ENCODE peak calls at places on chromosomes 3 and 15, in seven cellular contexts. M is ELR; G is iris pigment epithelial cell; S is H9; L is RPMI8226; B is activated T-helper 1 cell treated with anti-CD3 and anti-CD28 coated beads, Interleukin-12 subunit alpha, Interleukin-12 subunit beta, Interleukin-2, Interleukin-4 antibody, amounts not matched to agents 30 ng/mL and 10 ng/mL and 1 ng/mL, durations not matched to agents 14 hours and 24 hours and 36 hours; D is ecto neural progenitor cell. F is an unnamed sample.

GRCh38 chr3:2354702-2355101 is 256.0 kb downstream of the CNTN4 start:
- DNase-seq in M (no peak), G (peak; percentile 35), S (peak; percentile 43), L (no peak), B (no peak), D (no peak), F (no peak)

GRCh38 chr3:24042879-24043567 is 97.9 kb downstream of the NR1D2 start:
- DNase-seq in M (no peak), G (peak; percentile 1), S (no peak), L (no peak), B (no peak), D (no peak), F (no peak)

GRCh38 chr3:133991209-133991608 is 38.5 kb downstream of the SLCO2A1 start:
- DNase-seq in M (peak; percentile 35), G (no peak), S (no peak), L (no peak), B (no peak), D (no peak), F (peak; percentile 11)

GRCh38 chr15:52417501-52417900 is 111.2 kb downstream of the MYO5A start:
- DNase-seq in M (peak; percentile 79), G (peak; percentile 15), S (no peak), L (no peak), B (no peak), D (no peak), F (peak; percentile 75)

GRCh38 chr15:99732711-99733267 is 448 bp downstream of the LYSMD4 start:
- DNase-seq in M (peak; percentile 20), G (no peak), S (no peak), L (peak; percentile 27), B (no peak), D (no peak), F (peak; percentile 23)

GRCh38 chr3:62277470-62277869 is 95.9 kb downstream of the FEZF2 start:
- DNase-seq in M (no peak), G (no peak), S (no peak), L (no peak), B (no peak), D (no peak), F (no peak)

GRCh38 chr3:20480771-20481170 is 294.8 kb upstream of the SGO1 start:
- DNase-seq in M (no peak), G (peak; percentile 3), S (no peak), L (no peak), B (no peak), D (no peak), F (no peak)

GRCh38 chr3:59192473-59192872 is 142.6 kb upstream of the CFAP20DC start:
- DNase-seq in M (peak; percentile 25), G (peak; percentile 73), S (no peak), L (no peak), B (no peak), D (no peak), F (peak; percentile 94)

GRCh38 chr15:66269326-66270090 is 16.0 kb upstream of the MEGF11 start:
- DNase-seq in M (peak; percentile 61), G (peak; percentile 38), S (peak; percentile 36), L (no peak), B (no peak), D (no peak), F (peak; percentile 66)

GRCh38 chr3:156831006-156831405 is 4.9 kb downstream of the LEKR1 start:
- DNase-seq in M (no peak), G (no peak), S (no peak), L (no peak), B (no peak), D (no peak), F (no peak)

GRCh38 chr3:4426782-4427344 is 40.2 kb downstream of the SUMF1 start:
- DNase-seq in M (peak; percentile 85), G (peak; percentile 90), S (no peak), L (no peak), B (no peak), D (no peak), F (peak; percentile 72)

GRCh38 chr15:63601026-63601726 is 4.0 kb downstream of the FBXL22 start:
- DNase-seq in M (peak; percentile 51), G (peak; percentile 47), S (no peak), L (peak; percentile 70), B (peak; percentile 53), D (peak; percentile 60), F (no peak)

GRCh38 chr15:30023798-30024295 is 58.9 kb upstream of the GOLGA8J start:
- DNase-seq in M (no peak), G (peak; percentile 83), S (no peak), L (no peak), B (no peak), D (no peak), F (no peak)

F was measured in mammary epithelial cell.